ENCODE peak calls at places on chromosome 21, in seven cellular contexts. O is Right ventricle myocardium inferior, W is heart left ventricle, S is Daoy, F is amygdala, C is transverse colon, U is COR-L47. X is an unnamed sample.

GRCh38 chr21:46474365-46474764 is 15.7 kb downstream of the DIP2A start:
- DNase-seq in O (no peak), W (no peak), S (no peak), F (no peak), C (no peak), U (no peak), X (no peak)

GRCh38 chr21:38531142-38531541 is 32.9 kb upstream of the ERG start:
- DNase-seq in O (no peak), W (no peak), S (no peak), F (no peak), C (no peak), U (no peak), X (no peak)

GRCh38 chr21:46152939-46153258 is 2.5 kb downstream of the FTCD start:
- DNase-seq in O (peak), W (peak), S (no peak), F (no peak), C (no peak), U (no peak), X (no peak)

GRCh38 chr21:36791150-36791549 is 92.2 kb downstream of the SIM2 start:
- DNase-seq in O (no peak), W (no peak), S (no peak), F (no peak), C (no peak), U (no peak), X (no peak)

GRCh38 chr21:26982767-26983166 is 15.9 kb upstream of the ADAMTS5 start:
- DNase-seq in O (no peak), W (no peak), S (peak), F (no peak), C (no peak), U (no peak), X (no peak)

GRCh38 chr21:21605502-21605901 is 607.3 kb downstream of the NCAM2 start:
- DNase-seq in O (no peak), W (no peak), S (no peak), F (no peak), C (no peak), U (no peak), X (no peak)

GRCh38 chr21:44908908-44909307 is 11.8 kb downstream of the ITGB2 start:
- DNase-seq in O (no peak), W (peak), S (no peak), F (no peak), C (no peak), U (no peak), X (no peak)

GRCh38 chr21:33259995-33260394 is 6.2 kb upstream of the IL10RB start:
- DNase-seq in O (no peak), W (no peak), S (no peak), F (peak), C (peak), U (no peak), X (no peak)

GRCh38 chr21:38478782-38479181 is 19.5 kb downstream of the ERG start:
- DNase-seq in O (no peak), W (no peak), S (peak), F (no peak), C (no peak), U (no peak), X (no peak)

GRCh38 chr21:35460441-35460840 is 411.3 kb upstream of the RUNX1 start:
- DNase-seq in O (no peak), W (no peak), S (no peak), F (no peak), C (no peak), U (no peak), X (no peak)

GRCh38 chr21:21187579-21187978 is 189.4 kb downstream of the NCAM2 start:
- DNase-seq in O (no peak), W (no peak), S (no peak), F (no peak), C (no peak), U (no peak), X (no peak)

GRCh38 chr21:41438425-41439113 is 12.5 kb downstream of the MX1 start:
- DNase-seq in O (no peak), W (no peak), S (no peak), F (no peak), C (no peak), U (no peak), X (no peak)

GRCh38 chr21:42413500-42413899 is 9.8 kb downstream of the UBASH3A start:
- DNase-seq in O (no peak), W (no peak), S (peak), F (no peak), C (no peak), U (no peak), X (no peak)

GRCh38 chr21:44542716-44543115 is 2.7 kb upstream of the KRTAP10-1 start:
- DNase-seq in O (no peak), W (no peak), S (no peak), F (no peak), C (no peak), U (no peak), X (no peak)

GRCh38 chr21:42518216-42518615 is 4.6 kb downstream of the SLC37A1 start:
- DNase-seq in O (no peak), W (no peak), S (peak), F (no peak), C (no peak), U (no peak), X (no peak)

GRCh38 chr21:27346041-27346448 is 379.2 kb upstream of the ADAMTS5 start:
- DNase-seq in O (no peak), W (no peak), S (peak), F (no peak), C (no peak), U (no peak), X (no peak)

GRCh38 chr21:37496972-37497371 is 130.4 kb downstream of the DYRK1A start:
- DNase-seq in O (no peak), W (no peak), S (no peak), F (no peak), C (no peak), U (no peak), X (no peak)

GRCh38 chr21:27812279-27812678 is 845.4 kb upstream of the ADAMTS5 start:
- DNase-seq in O (no peak), W (no peak), S (no peak), F (no peak), C (no peak), U (no peak), X (no peak)

GRCh38 chr21:34651642-34652041 is 17.2 kb upstream of the CLIC6 start:
- DNase-seq in O (no peak), W (no peak), S (no peak), F (no peak), C (no peak), U (no peak), X (no peak)

GRCh38 chr21:44892536-44893277 is 19.2 kb upstream of the PTTG1IP start:
- DNase-seq in O (peak), W (peak), S (peak), F (peak), C (peak), U (no peak), X (peak)

GRCh38 chr21:41233913-41234312 is 66.0 kb downstream of the BACE2 start:
- DNase-seq in O (no peak), W (no peak), S (no peak), F (no peak), C (no peak), U (no peak), X (no peak)

GRCh38 chr21:42191978-42192595 is 26.9 kb upstream of the ABCG1 start:
- DNase-seq in O (no peak), W (no peak), S (no peak), F (no peak), C (no peak), U (no peak), X (no peak)

GRCh38 chr21:32611471-32611997 is 643 bp downstream of the CFAP298 start:
- DNase-seq in O (peak), W (no peak), S (peak), F (peak), C (peak), U (no peak), X (peak)

GRCh38 chr21:33268736-33269441 is 2.7 kb downstream of the IL10RB start:
- DNase-seq in O (no peak), W (peak), S (peak), F (no peak), C (peak), U (peak), X (peak)

GRCh38 chr21:45055861-45056260 is 18.5 kb upstream of the ADARB1 start:
- DNase-seq in O (no peak), W (no peak), S (no peak), F (no peak), C (no peak), U (no peak), X (no peak)

GRCh38 chr21:19874521-19874920 is 1123.7 kb upstream of the NCAM2 start:
- DNase-seq in O (no peak), W (no peak), S (no peak), F (no peak), C (no peak), U (no peak), X (no peak)

GRCh38 chr21:34523019-34523418 is 11.0 kb upstream of the KCNE1 start:
- DNase-seq in O (no peak), W (no peak), S (no peak), F (no peak), C (peak), U (no peak), X (peak)

GRCh38 chr21:17427157-17427556 is 85.7 kb upstream of the CXADR start:
- DNase-seq in O (no peak), W (no peak), S (no peak), F (peak), C (no peak), U (no peak), X (no peak)

GRCh38 chr21:38773108-38774061 is 32.3 kb upstream of the ETS2 start:
- DNase-seq in O (no peak), W (no peak), S (peak), F (no peak), C (no peak), U (no peak), X (peak)

GRCh38 chr21:31335957-31336738 is 7.9 kb downstream of the TIAM1 start:
- DNase-seq in O (no peak), W (no peak), S (peak), F (peak), C (no peak), U (no peak), X (peak)

GRCh38 chr21:25428537-25428936 is 178.7 kb downstream of the MRPL39 start:
- DNase-seq in O (no peak), W (no peak), S (peak), F (no peak), C (no peak), U (no peak), X (no peak)

GRCh38 chr21:15742052-15742451 is 12.3 kb downstream of the USP25 start:
- DNase-seq in O (no peak), W (no peak), S (peak), F (no peak), C (no peak), U (no peak), X (no peak)

GRCh38 chr21:45622416-45623097 is 21.0 kb upstream of the PCBP3 start:
- DNase-seq in O (peak), W (no peak), S (peak), F (no peak), C (no peak), U (no peak), X (no peak)

GRCh38 chr21:40102682-40103081 is 235.4 kb downstream of the PCP4 start:
- DNase-seq in O (no peak), W (no peak), S (no peak), F (no peak), C (no peak), U (no peak), X (no peak)

GRCh38 chr21:40719615-40720014 is 127.3 kb downstream of the DSCAM start:
- DNase-seq in O (no peak), W (no peak), S (no peak), F (no peak), C (no peak), U (no peak), X (no peak)

GRCh38 chr21:36145259-36145658 is 10.4 kb downstream of the CBR3 start:
- DNase-seq in O (no peak), W (no peak), S (no peak), F (no peak), C (no peak), U (no peak), X (no peak)

GRCh38 chr21:46100020-46100419 is 2.1 kb downstream of the COL6A2 start:
- DNase-seq in O (no peak), W (peak), S (peak), F (no peak), C (no peak), U (no peak), X (no peak)

GRCh38 chr21:44920694-44921604 is at the start of gene ITGB2:
- DNase-seq in O (peak), W (peak), S (no peak), F (no peak), C (peak), U (no peak), X (no peak)

GRCh38 chr21:38995755-38996154 is 187.5 kb downstream of the PSMG1 start:
- DNase-seq in O (no peak), W (no peak), S (no peak), F (no peak), C (peak), U (peak), X (no peak)

GRCh38 chr21:43908167-43908566 is 43.1 kb downstream of the AGPAT3 start:
- DNase-seq in O (no peak), W (no peak), S (no peak), F (no peak), C (no peak), U (no peak), X (no peak)